ENCODE peak calls at places on chromosomes 7 and 10, in seven cellular contexts. D is T47D, R is upper lobe of right lung, B is NCI-H748 treated with DMSO at 0.1 percent for 48 hours, V is GM04504, X is neural crest cell, J is naive B cell. Q is an unnamed sample.

GRCh38 chr7:128351296-128352123 is 7.8 kb upstream of the RBM28 start:
- DNase-seq in D (no peak), R (peak), B (no peak), V (no peak), X (no peak), J (no peak), Q (no peak)

GRCh38 chr10:7659560-7659959 is 7.2 kb downstream of the ITIH5 start:
- DNase-seq in D (no peak), R (no peak), B (no peak), V (no peak), X (no peak), J (no peak), Q (no peak)

GRCh38 chr7:44292876-44293560 is 32.4 kb downstream of the CAMK2B start:
- DNase-seq in D (no peak), R (peak), B (no peak), V (no peak), X (no peak), J (no peak), Q (no peak)

GRCh38 chr10:91883549-91884542 is 25.4 kb downstream of the FGFBP3 start:
- DNase-seq in D (peak), R (no peak), B (no peak), V (peak), X (no peak), J (no peak), Q (peak)

GRCh38 chr7:37315752-37316711 is 132.6 kb downstream of the ELMO1 start:
- DNase-seq in D (no peak), R (no peak), B (no peak), V (no peak), X (no peak), J (peak), Q (no peak)

GRCh38 chr7:76303057-76303828 is 770 bp downstream of the HSPB1 start:
- DNase-seq in D (peak), R (peak), B (peak), V (peak), X (peak), J (peak), Q (peak)

GRCh38 chr10:132449051-132449825 is 52.2 kb downstream of the PWWP2B start:
- DNase-seq in D (peak), R (peak), B (no peak), V (no peak), X (no peak), J (no peak), Q (no peak)

GRCh38 chr10:96301616-96302015 is 2.6 kb upstream of the DNTT start:
- DNase-seq in D (no peak), R (no peak), B (no peak), V (no peak), X (no peak), J (no peak), Q (no peak)

GRCh38 chr10:132541129-132541528 is 3.5 kb downstream of the INPP5A start:
- DNase-seq in D (no peak), R (no peak), B (no peak), V (no peak), X (no peak), J (no peak), Q (no peak)

GRCh38 chr7:38368191-38368605 is 94.8 kb upstream of the TARP start:
- DNase-seq in D (peak), R (peak), B (no peak), V (no peak), X (peak), J (peak), Q (no peak)

GRCh38 chr7:26097837-26098668 is 53.9 kb upstream of the NFE2L3 start:
- DNase-seq in D (peak), R (no peak), B (no peak), V (no peak), X (no peak), J (no peak), Q (no peak)

GRCh38 chr7:120030871-120031270 is 242.1 kb upstream of the KCND2 start:
- DNase-seq in D (no peak), R (no peak), B (no peak), V (no peak), X (no peak), J (no peak), Q (no peak)

GRCh38 chr7:47648301-47648900 is 66.5 kb upstream of the TNS3 start:
- DNase-seq in D (no peak), R (no peak), B (no peak), V (no peak), X (no peak), J (no peak), Q (no peak)

GRCh38 chr7:20260219-20260618 is 43.0 kb upstream of the MACC1 start:
- DNase-seq in D (no peak), R (no peak), B (no peak), V (peak), X (no peak), J (no peak), Q (peak)

GRCh38 chr7:128941323-128941890 is 3.7 kb downstream of the IRF5 start:
- DNase-seq in D (no peak), R (no peak), B (no peak), V (no peak), X (no peak), J (no peak), Q (no peak)

GRCh38 chr10:60235001-60235400 is 154.7 kb downstream of the ANK3 start:
- DNase-seq in D (no peak), R (no peak), B (no peak), V (no peak), X (no peak), J (no peak), Q (peak)

GRCh38 chr7:82010416-82010815 is 240.6 kb upstream of the HGF start:
- DNase-seq in D (no peak), R (no peak), B (no peak), V (no peak), X (no peak), J (no peak), Q (no peak)

GRCh38 chr10:123974406-123974805 is 82.8 kb upstream of the CPXM2 start:
- DNase-seq in D (peak), R (no peak), B (no peak), V (no peak), X (no peak), J (no peak), Q (no peak)

GRCh38 chr7:117212969-117213877 is 109.6 kb downstream of the WNT2 start:
- DNase-seq in D (peak), R (no peak), B (peak), V (peak), X (peak), J (peak), Q (peak)

GRCh38 chr10:22704348-22705341 is 9.7 kb downstream of the PIP4K2A start:
- DNase-seq in D (no peak), R (no peak), B (no peak), V (no peak), X (no peak), J (peak), Q (no peak)

GRCh38 chr7:13846386-13846785 is 143.1 kb downstream of the ETV1 start:
- DNase-seq in D (no peak), R (no peak), B (no peak), V (no peak), X (no peak), J (no peak), Q (no peak)

GRCh38 chr7:139118803-139119485 is 9.4 kb upstream of the ZC3HAV1 start:
- DNase-seq in D (no peak), R (no peak), B (no peak), V (no peak), X (no peak), J (peak), Q (no peak)

GRCh38 chr10:17029581-17030271 is 99.9 kb downstream of the CUBN start:
- DNase-seq in D (no peak), R (peak), B (no peak), V (peak), X (no peak), J (no peak), Q (no peak)

GRCh38 chr10:14009315-14010082 is 321.2 kb downstream of the FRMD4A start:
- DNase-seq in D (no peak), R (no peak), B (peak), V (peak), X (peak), J (no peak), Q (no peak)

GRCh38 chr7:94584113-94584512 is 71.8 kb downstream of the SGCE start:
- DNase-seq in D (peak), R (no peak), B (no peak), V (no peak), X (no peak), J (no peak), Q (no peak)

GRCh38 chr7:125423444-125424155 is 494.0 kb upstream of the POT1 start:
- DNase-seq in D (no peak), R (no peak), B (no peak), V (no peak), X (no peak), J (no peak), Q (no peak)

Q was measured in midbrain.